ENCODE peak calls at places on chromosomes 3 and 15, in seven cellular contexts. U is IMR-90, A is neuronal stem cell, N is trophoblast cell, Q is mesenchymal stem cell, H is H1, V is H9. Z is an unnamed sample.

GRCh38 chr3:185420762-185421161 is 57.8 kb downstream of the MAP3K13 start:
- DNase-seq in H (no peak), V (no peak), N (no peak), A (no peak), Q (no peak), U (no peak), Z (no peak)

GRCh38 chr3:102068327-102068726 is 219.0 kb downstream of the NFKBIZ start:
- DNase-seq in U (no peak), H (no peak), Q (no peak), V (no peak), A (no peak), N (no peak), Z (no peak)

GRCh38 chr3:72008226-72008996 is 223.5 kb upstream of the PROK2 start:
- DNase-seq in U (peak; percentile 41), H (no peak), Q (peak; percentile 30), N (peak; percentile 65), A (no peak), V (no peak), Z (no peak)

GRCh38 chr3:55169161-55169560 is 241.3 kb upstream of the LRTM1 start:
- DNase-seq in N (no peak), V (no peak), U (no peak), Q (no peak), A (no peak), H (no peak), Z (no peak)

GRCh38 chr3:124413989-124414598 is 316.2 kb upstream of the UMPS start:
- DNase-seq in U (no peak), A (no peak), H (no peak), Q (no peak), N (no peak), V (no peak), Z (no peak)

GRCh38 chr3:38988955-38989354 is 62.8 kb downstream of the SCN11A start:
- DNase-seq in V (no peak), Q (no peak), N (no peak), A (no peak), U (no peak), H (no peak), Z (no peak)

GRCh38 chr15:86572368-86572841 is 492.7 kb downstream of the AGBL1 start:
- DNase-seq in Q (no peak), V (peak; percentile 48), A (no peak), U (no peak), H (no peak), N (no peak), Z (no peak)

GRCh38 chr3:71681224-71681668 is 44.0 kb downstream of the EIF4E3 start:
- DNase-seq in V (peak; percentile 69), N (peak; percentile 68), Q (peak; percentile 90), U (peak; percentile 83), A (peak; percentile 36), H (no peak), Z (peak; percentile 78)

GRCh38 chr3:65955792-65956477 is 82.8 kb downstream of the MAGI1 start:
- DNase-seq in A (no peak), V (no peak), Q (peak; percentile 81), N (peak; percentile 71), U (peak; percentile 88), H (no peak), Z (no peak)

GRCh38 chr3:9316881-9317341 is 45.9 kb upstream of the THUMPD3 start:
- DNase-seq in N (no peak), H (no peak), Q (peak; percentile 52), U (peak; percentile 56), V (peak; percentile 55), A (peak; percentile 70), Z (peak; percentile 77)

GRCh38 chr3:56320907-56321306 is 147.4 kb downstream of the ERC2 start:
- DNase-seq in Q (no peak), A (no peak), N (no peak), H (no peak), V (no peak), U (no peak), Z (no peak)

GRCh38 chr3:99479768-99480167 is 158.6 kb upstream of the COL8A1 start:
- DNase-seq in Q (peak; percentile 41), V (no peak), U (no peak), H (no peak), A (no peak), N (no peak), Z (no peak)

GRCh38 chr3:186133980-186134379 is 25.1 kb upstream of the ETV5 start:
- DNase-seq in U (no peak), Q (no peak), H (no peak), A (no peak), N (no peak), V (no peak), Z (no peak)

GRCh38 chr3:107545680-107546120 is 22.9 kb downstream of the BBX start:
- DNase-seq in N (no peak), H (no peak), V (no peak), U (peak; percentile 39), A (no peak), Q (peak; percentile 18), Z (peak; percentile 24)

GRCh38 chr3:107540857-107541256 is 18.1 kb downstream of the BBX start:
- DNase-seq in V (no peak), U (no peak), N (no peak), H (no peak), A (no peak), Q (no peak), Z (no peak)

GRCh38 chr3:107543666-107544065 is 20.9 kb downstream of the BBX start:
- DNase-seq in V (no peak), H (no peak), U (no peak), Q (peak; percentile 25), N (peak; percentile 55), A (no peak), Z (peak; percentile 23)

GRCh38 chr3:107548601-107549000 is 25.8 kb downstream of the BBX start:
- DNase-seq in U (no peak), V (no peak), H (no peak), A (no peak), N (no peak), Q (no peak), Z (no peak)

GRCh38 chr3:107542665-107543064 is 19.9 kb downstream of the BBX start:
- DNase-seq in H (no peak), Q (peak; percentile 10), A (no peak), V (no peak), N (no peak), U (peak; percentile 36), Z (no peak)
- H4K8ac ChIP-seq in H (no peak overlapping the region), Q (no peak overlapping the region), A (no peak overlapping the region), V (no peak overlapping the region), N (no peak overlapping the region), U (no peak overlapping the region), Z (no peak overlapping the region)

GRCh38 chr15:49179433-49180190 is 9.6 kb downstream of the GALK2 start:
- DNase-seq in H (no peak), U (no peak), V (no peak), Q (no peak), N (no peak), A (no peak), Z (no peak)
- H2BK120ac ChIP-seq in H (no peak overlapping the region), U (no peak overlapping the region), V (no peak overlapping the region), Q (no peak overlapping the region), N (no peak overlapping the region), A (no peak overlapping the region), Z (no peak overlapping the region)

GRCh38 chr3:48404440-48405342 is 25.2 kb downstream of the PLXNB1 start:
- DNase-seq in A (no peak), Q (no peak), V (peak; percentile 23), U (no peak), H (no peak), N (no peak), Z (no peak)
- H4K8ac ChIP-seq in A (no peak overlapping the region), Q (no peak overlapping the region), V (no peak overlapping the region), U (no peak overlapping the region), H (no peak overlapping the region), N (no peak overlapping the region), Z (no peak overlapping the region)

GRCh38 chr15:41279535-41280283 is 48.6 kb downstream of the CHP1 start:
- DNase-seq in A (no peak), U (no peak), V (no peak), H (no peak), Q (no peak), N (no peak), Z (no peak)
- H2BK120ac ChIP-seq in A (no peak overlapping the region), U (no peak overlapping the region), V (no peak overlapping the region), H (no peak overlapping the region), Q (no peak overlapping the region), N (no peak overlapping the region), Z (no peak overlapping the region)

DNA sequence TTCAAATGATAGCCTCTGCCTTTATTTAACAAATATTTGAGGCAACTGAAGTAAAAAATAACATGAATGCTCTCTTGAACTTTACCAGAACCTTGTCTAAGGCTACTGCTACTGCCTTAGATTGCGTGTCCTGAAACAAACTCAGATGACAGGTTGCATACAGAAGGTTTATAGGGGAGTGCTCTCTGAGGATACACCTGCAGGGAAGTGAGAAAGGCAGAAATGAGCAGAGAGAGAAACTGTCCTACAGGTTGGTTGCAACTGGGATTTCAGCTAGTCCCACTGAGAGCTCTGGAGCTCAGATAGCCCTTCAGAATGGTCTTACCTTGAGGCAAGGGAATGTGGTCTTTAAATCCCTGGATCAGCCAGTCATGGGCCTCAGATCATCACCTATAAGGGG is 165.5 kb downstream of the IL5RA start:
- DNase-seq in V (no peak), Q (no peak), H (no peak), A (no peak), U (no peak), N (no peak), Z (no peak)
- H4K8ac ChIP-seq in V (no peak overlapping the region), Q (no peak overlapping the region), H (no peak overlapping the region), A (no peak overlapping the region), U (no peak overlapping the region), N (no peak overlapping the region), Z (no peak overlapping the region)

DNA sequence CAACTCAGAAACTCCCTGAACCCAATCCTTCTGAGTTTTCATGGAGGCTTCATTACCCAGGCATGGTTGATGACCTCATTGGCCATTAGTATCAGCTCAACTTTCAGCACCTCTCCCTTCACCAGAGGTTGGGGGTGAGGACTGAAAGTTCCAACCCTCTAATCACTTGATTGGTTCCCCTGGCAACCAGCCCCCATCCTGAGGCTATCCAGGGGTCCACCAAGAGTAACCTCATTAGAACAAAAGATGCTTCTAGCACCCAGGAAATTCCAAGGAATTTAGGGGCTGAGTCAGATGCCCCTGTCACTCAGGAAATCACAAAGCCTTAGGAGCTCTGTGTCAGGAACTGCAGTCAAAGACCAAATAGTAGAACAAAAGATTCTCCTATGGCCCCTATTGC is 43.8 kb downstream of the ADAMTSL3 start:
- DNase-seq in H (no peak), A (no peak), N (no peak), U (no peak), V (no peak), Q (no peak), Z (no peak)
- H2BK120ac ChIP-seq in H (no peak overlapping the region), A (no peak overlapping the region), N (no peak overlapping the region), U (no peak overlapping the region), V (no peak overlapping the region), Q (no peak overlapping the region), Z (no peak overlapping the region)

Z was measured in mesendoderm.